ENCODE peak calls at places on chromosomes 16 and 17, in five cellular contexts. Q is OCI-LY7, I is SK-N-SH, M is MM.1S, B is HCT116. T is an unnamed sample. For H3K4me1, H3K79me2 and H3K9me2, the result is how much of the 10 kb centered on the place peaks cover.

GRCh38 chr16:23900480-23901177 is 64.8 kb downstream of the PRKCB start:
- DNase-seq in Q (no peak), I (no peak), M (no peak), B (no peak), T (no peak)

GRCh38 chr17:81513669-81514484 is 1.3 kb upstream of the ACTG1 start:
- DNase-seq in Q (peak), I (no peak), M (peak), B (no peak), T (peak)

GRCh38 chr17:28415886-28416285 is 9.9 kb upstream of the SLC46A1 start:
- DNase-seq in Q (no peak), I (no peak), M (no peak), B (no peak), T (no peak)

GRCh38 chr16:56203052-56203451 is 11.8 kb downstream of the GNAO1 start:
- DNase-seq in Q (peak), I (peak), M (peak), B (peak), T (peak)

GRCh38 chr17:4946312-4946976 is 1.9 kb downstream of the PFN1 start:
- DNase-seq in Q (peak), I (no peak), M (no peak), B (no peak), T (no peak)

GRCh38 chr17:3888343-3889171 is 4.3 kb downstream of the CAMKK1 start:
- DNase-seq in Q (no peak), I (no peak), M (no peak), B (peak), T (no peak)

GRCh38 chr16:69926241-69926640 is 24.9 kb upstream of the CLEC18A start:
- DNase-seq in Q (no peak), I (no peak), M (no peak), B (no peak), T (no peak)

GRCh38 chr16:25093208-25094061 is 18.1 kb upstream of the LCMT1 start:
- DNase-seq in Q (peak), I (no peak), M (peak), B (no peak), T (no peak)

GRCh38 chr16:68645494-68646388 is 631 bp downstream of the CDH3 start:
- DNase-seq in Q (no peak), I (peak), M (no peak), B (no peak), T (no peak)

GRCh38 chr17:59026176-59026939 is 80.3 kb downstream of the TRIM37 start:
- DNase-seq in Q (no peak), I (no peak), M (no peak), B (no peak), T (no peak)

GRCh38 chr16:13120557-13120956 is 219.2 kb downstream of the SHISA9 start:
- DNase-seq in Q (no peak), I (no peak), M (no peak), B (no peak), T (no peak)

GRCh38 chr17:68580236-68580903 is 20.8 kb downstream of the FAM20A start:
- DNase-seq in Q (no peak), I (no peak), M (no peak), B (no peak), T (no peak)

GRCh38 chr16:73006021-73006420 is 41.9 kb downstream of the ZFHX3 start:
- DNase-seq in Q (no peak), I (no peak), M (no peak), B (no peak), T (no peak)

GRCh38 chr16:30923554-30924085 is at the start of gene FBXL19:
- DNase-seq in Q (no peak), I (peak), M (no peak), B (no peak), T (no peak)

GRCh38 chr17:37774508-37774907 is 29.6 kb upstream of the HNF1B start:
- DNase-seq in Q (peak), I (no peak), M (peak), B (no peak), T (peak)

DNA sequence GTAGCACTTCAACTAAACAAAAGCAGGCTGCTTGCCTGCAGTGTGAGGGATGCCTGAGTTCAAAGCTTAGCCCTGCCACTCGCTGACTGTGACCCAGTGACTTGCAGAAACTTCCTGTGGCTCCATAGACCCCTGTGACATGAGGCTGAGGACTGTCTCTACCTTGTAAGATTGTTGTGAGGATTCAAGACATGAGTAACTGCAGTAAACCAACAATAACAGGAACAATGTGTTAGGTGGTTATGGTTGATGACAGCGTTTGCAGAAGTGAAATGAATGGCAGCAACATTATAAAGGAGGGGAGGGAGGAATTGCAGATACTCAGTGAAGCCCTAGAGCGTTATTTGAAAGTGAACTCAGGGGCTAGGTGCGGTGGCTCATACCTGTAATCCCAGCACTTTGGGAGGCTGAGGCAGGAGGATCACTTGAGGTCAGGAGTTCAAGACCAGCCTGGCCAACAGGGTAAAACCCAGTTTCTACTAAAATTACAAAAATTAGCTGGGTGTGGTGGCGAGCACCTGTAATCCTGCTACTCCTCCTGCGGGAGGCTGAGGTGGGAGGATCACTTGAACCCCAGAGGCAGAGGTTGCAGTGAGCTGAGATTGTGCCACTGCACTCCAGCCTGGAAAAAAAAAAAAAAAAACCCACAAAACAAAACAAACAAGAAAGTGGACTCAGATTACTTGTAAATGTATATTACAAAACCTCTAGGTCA is 33.5 kb upstream of the EMP2 start:
- DNase-seq in Q (no peak), I (no peak), M (no peak), B (no peak), T (no peak)
- H3K4me1 ChIP-seq in Q (under half), I (under half), M (under half), B (under half), T (under half)

GRCh38 chr17:1627219-1627986 is 1.2 kb downstream of the SLC43A2 start:
- DNase-seq in Q (peak), I (no peak), M (no peak), B (no peak), T (peak)
- H3K79me2 ChIP-seq in Q (under half), I (under half), M (under half), B (under half), T (under half)

GRCh38 chr17:74977802-74978201 is 5.2 kb upstream of the HID1 start:
- DNase-seq in Q (no peak), I (no peak), M (no peak), B (no peak), T (no peak)
- H3K9me2 ChIP-seq in Q (under half), I (under half), M (under half), B (under half), T (under half)

GRCh38 chr16:79639576-79640311 is 39.2 kb upstream of the MAF start:
- DNase-seq in Q (no peak), I (no peak), M (peak), B (no peak), T (no peak)
- H3K4me1 ChIP-seq in Q (under half), I (under half), M (under half), B (under half), T (under half)

DNA sequence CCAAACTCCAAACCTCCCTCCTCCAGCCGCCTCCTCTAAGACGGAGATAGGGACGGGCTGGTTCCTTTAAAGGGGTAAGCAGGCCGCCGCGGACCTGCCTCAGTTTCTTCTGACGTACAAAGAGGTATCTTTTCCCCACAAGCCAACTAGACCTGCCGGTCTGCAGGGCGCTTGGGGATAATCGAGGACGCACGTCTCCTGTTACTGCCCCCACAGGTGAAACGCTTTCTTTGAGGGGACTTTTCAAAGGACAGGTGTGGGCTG is 25.1 kb upstream of the RFFL start:
- DNase-seq in Q (peak), I (no peak), M (no peak), B (peak), T (no peak)
- H3K79me2 ChIP-seq in Q (under half), I (under half), M (under half), B (under half), T (under half)

DNA sequence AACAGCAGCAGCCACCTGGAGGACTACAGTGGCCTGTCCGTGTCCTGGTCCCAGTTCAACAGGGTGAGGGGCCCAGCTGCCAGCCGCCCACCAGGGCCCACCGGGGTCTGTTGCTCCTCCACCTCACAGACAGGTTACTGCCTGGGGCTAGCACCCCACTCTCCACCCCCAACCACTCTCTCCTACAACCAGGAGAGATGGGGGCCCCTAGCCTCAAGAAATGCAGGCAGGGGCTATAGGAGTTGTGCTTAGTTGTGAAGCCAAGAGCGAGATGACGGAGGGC is 18.0 kb downstream of the STAT5A start:
- DNase-seq in Q (no peak), I (no peak), M (no peak), B (no peak), T (no peak)
- H3K9me2 ChIP-seq in Q (under half), I (under half), M (under half), B (under half), T (under half)

DNA sequence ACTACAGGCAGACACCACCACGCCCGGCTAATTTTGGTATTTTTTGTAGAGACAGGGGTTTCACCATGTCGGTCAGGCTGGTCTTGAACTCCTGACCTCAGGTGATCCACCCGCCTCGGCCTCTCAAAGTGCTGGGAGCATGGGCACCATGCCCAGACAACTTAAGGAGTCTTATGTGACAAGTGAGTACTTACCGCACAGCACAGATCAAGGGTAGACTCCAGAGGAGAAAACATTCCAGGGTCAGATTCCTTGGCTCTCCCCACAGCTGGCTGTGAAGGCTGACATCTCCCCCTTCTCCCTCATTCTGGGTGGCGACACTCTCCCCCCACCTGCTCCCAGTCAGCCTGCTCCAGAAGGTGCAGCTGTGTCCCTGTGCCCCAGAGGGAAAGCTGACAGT is 10.6 kb downstream of the ZSCAN10 start:
- DNase-seq in Q (no peak), I (no peak), M (no peak), B (no peak), T (no peak)
- H3K4me1 ChIP-seq in Q (under half), I (under half), M (under half), B (under half), T (under half)

GRCh38 chr17:2398655-2399571 is 1.9 kb downstream of the MNT start:
- DNase-seq in Q (peak), I (peak), M (peak), B (no peak), T (peak)
- H3K79me2 ChIP-seq in Q (under half), I (half or more), M (half or more), B (half or more), T (under half)